ENCODE peak calls at places on chromosomes 12 and 14, in four cellular contexts. J is mesendoderm, Z is IMR-90, N is H1. U is an unnamed sample. For H3K27me3, the result is how much of the 10 kb centered on the place peaks cover.

GRCh38 chr12:62933220-62933870 is 1.6 kb downstream of the PPM1H start:
- DNase-seq in J (peak), N (peak), Z (no peak), U (no peak)

GRCh38 chr12:112381421-112381897 is 772 bp downstream of the HECTD4 start:
- DNase-seq in Z (no peak), N (no peak), J (peak), U (no peak)

GRCh38 chr12:31355747-31356107 is 29.8 kb upstream of the SINHCAF start:
- DNase-seq in Z (no peak), J (no peak), N (no peak), U (no peak)

GRCh38 chr12:106234513-106234912 is 13.3 kb downstream of the CKAP4 start:
- DNase-seq in Z (peak), N (no peak), J (no peak), U (no peak)

GRCh38 chr14:59044707-59045106 is 143.8 kb upstream of the DAAM1 start:
- DNase-seq in J (peak), N (no peak), Z (no peak), U (no peak)

GRCh38 chr14:96081224-96081623 is 42.1 kb downstream of the C14orf132 start:
- DNase-seq in J (no peak), Z (no peak), N (no peak), U (no peak)

GRCh38 chr12:110244829-110245228 is 36.2 kb upstream of the ATP2A2 start:
- DNase-seq in Z (no peak), J (peak), N (peak), U (no peak)

GRCh38 chr12:119512772-119513497 is 80.6 kb upstream of the TMEM233 start:
- DNase-seq in J (peak), Z (no peak), N (peak), U (peak)

GRCh38 chr14:96052541-96053105 is 13.5 kb downstream of the C14orf132 start:
- DNase-seq in Z (peak), J (no peak), N (peak), U (no peak)

GRCh38 chr12:15323530-15323929 is 1.2 kb downstream of the PTPRO start:
- DNase-seq in N (no peak), J (no peak), Z (no peak), U (no peak)

GRCh38 chr12:3913278-3913677 is 40.1 kb upstream of the PARP11 start:
- DNase-seq in Z (no peak), N (no peak), J (no peak), U (no peak)

GRCh38 chr14:69632752-69633151 is 21.4 kb downstream of the SUSD6 start:
- DNase-seq in Z (no peak), N (no peak), J (no peak), U (no peak)

GRCh38 chr12:109879332-109880048 is 851 bp downstream of the GLTP start:
- DNase-seq in J (peak), N (peak), Z (no peak), U (no peak)

GRCh38 chr14:77406086-77406485 is 17.2 kb downstream of the NOXRED1 start:
- DNase-seq in J (no peak), N (no peak), Z (no peak), U (no peak)

GRCh38 chr12:116066381-116067230 is 210.9 kb downstream of the MED13L start:
- DNase-seq in J (peak), Z (peak), N (no peak), U (peak)

GRCh38 chr12:124776126-124776513 is 87.5 kb downstream of the SCARB1 start:
- DNase-seq in J (no peak), N (no peak), Z (no peak), U (no peak)

GRCh38 chr12:15527201-15527782 is 205.0 kb downstream of the PTPRO start:
- DNase-seq in J (peak), Z (peak), N (peak), U (no peak)

GRCh38 chr12:2347137-2347843 is 294.5 kb downstream of the CACNA1C start:
- DNase-seq in N (no peak), J (no peak), Z (no peak), U (no peak)
- H2BK120ac ChIP-seq in N (no peak), J (no peak), Z (peak), U (no peak)

GRCh38 chr12:32828552-32828951 is 68.0 kb downstream of the PKP2 start:
- DNase-seq in J (no peak), Z (no peak), N (no peak), U (no peak)
- H3K4me3 ChIP-seq in J (no peak), Z (no peak), N (no peak), U (no peak)

GRCh38 chr14:104604461-104605449 is at the start of gene TMEM179:
- DNase-seq in J (peak), N (peak), Z (peak), U (peak)
- H3K27me3 ChIP-seq in J (under half), N (under half), Z (under half), U (under half)

GRCh38 chr12:26564391-26564790 is 268.6 kb downstream of the ITPR2 start:
- DNase-seq in N (no peak), Z (peak), J (no peak), U (no peak)

GRCh38 chr12:26566670-26567069 is 266.3 kb downstream of the ITPR2 start:
- DNase-seq in J (no peak), Z (peak), N (no peak), U (no peak)

GRCh38 chr12:26567126-26567525 is 265.9 kb downstream of the ITPR2 start:
- DNase-seq in Z (no peak), N (no peak), J (no peak), U (no peak)

GRCh38 chr12:26566186-26566585 is 266.8 kb downstream of the ITPR2 start:
- DNase-seq in Z (no peak), N (no peak), J (no peak), U (no peak)

DNA sequence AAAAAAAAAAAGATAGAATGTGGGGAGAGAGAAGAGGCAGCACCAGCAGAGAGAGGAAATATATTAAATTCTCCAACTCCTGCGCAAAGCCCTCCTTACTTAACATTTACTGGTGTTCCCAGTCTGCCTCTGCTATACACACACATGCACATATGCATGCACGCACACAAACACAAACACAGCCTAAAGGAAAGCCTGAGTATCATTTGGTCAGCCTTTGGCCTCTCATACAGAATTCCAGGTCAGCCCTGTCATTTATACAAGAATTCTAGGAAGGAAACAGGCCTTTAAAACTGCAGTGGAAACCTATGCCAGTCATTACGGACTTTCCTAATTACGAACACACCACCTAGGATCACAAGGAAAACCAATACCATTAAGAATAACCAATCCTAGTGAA is 269.4 kb downstream of the ITPR2 start:
- DNase-seq in N (no peak), J (no peak), Z (no peak), U (no peak)
- H2BK120ac ChIP-seq in N (no peak), J (no peak), Z (no peak), U (no peak)

GRCh38 chr12:93679308-93679933 is 2.2 kb downstream of the CRADD start:
- DNase-seq in Z (no peak), J (no peak), N (no peak), U (no peak)
- H3K4me3 ChIP-seq in Z (no peak), J (no peak), N (no peak), U (no peak)

GRCh38 chr12:107669946-107670345 is 15.7 kb upstream of the PWP1 start:
- DNase-seq in J (no peak), Z (no peak), N (no peak), U (no peak)
- H3K27me3 ChIP-seq in J (under half), Z (under half), N (under half), U (under half)

GRCh38 chr12:52914722-52915121 is 9.8 kb upstream of the KRT8 start:
- DNase-seq in Z (no peak), N (no peak), J (no peak), U (no peak)

GRCh38 chr12:52915637-52916036 is 10.8 kb upstream of the KRT8 start:
- DNase-seq in Z (no peak), J (no peak), N (no peak), U (no peak)

GRCh38 chr12:52913424-52913821 is 8.5 kb upstream of the KRT8 start:
- DNase-seq in N (no peak), Z (no peak), J (no peak), U (no peak)

GRCh38 chr12:52910248-52910883 is 5.5 kb upstream of the KRT8 start:
- DNase-seq in Z (no peak), J (no peak), N (no peak), U (no peak)

DNA sequence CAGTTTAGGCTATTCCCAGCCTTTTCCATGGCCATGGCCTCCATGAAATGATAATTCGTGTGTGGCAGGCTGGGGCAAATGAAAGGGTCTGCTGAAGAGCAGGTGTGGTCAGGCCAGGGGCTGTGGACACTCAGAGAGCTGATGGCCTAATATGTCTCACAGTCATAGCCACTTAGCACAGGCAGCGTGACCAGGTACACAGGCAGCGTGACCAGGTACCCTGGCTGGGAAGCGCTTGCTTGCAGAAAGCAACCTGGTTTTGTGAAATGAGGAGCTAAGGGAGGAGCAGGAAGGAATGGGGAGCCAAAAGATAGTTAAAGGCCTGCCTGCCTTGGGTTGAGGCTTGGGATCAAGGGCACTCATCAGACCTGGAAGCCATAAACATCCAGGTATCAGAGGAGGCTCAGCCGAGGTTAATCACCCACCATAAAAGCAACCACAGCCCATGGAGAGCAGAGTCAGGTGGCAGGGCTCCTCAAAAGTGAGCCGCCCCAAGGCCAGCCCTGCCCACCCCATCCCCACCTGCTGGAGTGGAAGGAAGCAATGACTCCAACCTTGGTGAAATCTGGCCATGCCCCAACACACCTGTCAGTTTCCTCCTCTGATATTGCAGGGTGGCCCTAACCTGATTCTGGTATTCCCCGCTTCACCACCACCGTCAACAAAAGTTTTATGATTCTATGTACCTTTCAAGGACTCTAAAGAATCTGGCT is 8.0 kb upstream of the KRT8 start:
- DNase-seq in N (no peak), J (no peak), Z (no peak), U (no peak)
- H2BK120ac ChIP-seq in N (no peak), J (no peak), Z (no peak), U (no peak)

U was measured in neuronal stem cell.